ENCODE peak calls at places on chromosomes 13 and 19, in nine cellular contexts. One of them, this sample, is unnamed.

GRCh38 chr19:41309225-41310030 is 544 bp upstream of the CCDC97 start:
- DNase-seq in substantia nigra: no peak
- DNase-seq in ACHN: peak
- DNase-seq in RKO: no peak
- DNase-seq in activated T-helper 1 cell treated with Interleukin-2 at 50 U/mL for 16 hours: no peak
- DNase-seq in hippocampal formation: no peak
- DNase-seq in activated T-cell treated with anti-CD3 and anti-CD28 coated beads for 1 hour: no peak
- DNase-seq in AG08396: no peak
- DNase-seq in NCI-H345: no peak
- DNase-seq in this sample: peak

GRCh38 chr19:9139609-9140158 is 513 bp upstream of the ZNF317 start:
- DNase-seq in activated T-cell treated with anti-CD3 and anti-CD28 coated beads for 1 hour: no peak
- DNase-seq in activated T-helper 1 cell treated with Interleukin-2 at 50 U/mL for 16 hours: no peak
- DNase-seq in NCI-H345: no peak
- DNase-seq in RKO: peak
- DNase-seq in substantia nigra: no peak
- DNase-seq in ACHN: no peak
- DNase-seq in AG08396: no peak
- DNase-seq in hippocampal formation: no peak
- DNase-seq in this sample: no peak

GRCh38 chr19:54178581-54179261 is 5.8 kb upstream of the TMC4 start:
- DNase-seq in ACHN: peak
- DNase-seq in AG08396: no peak
- DNase-seq in activated T-helper 1 cell treated with Interleukin-2 at 50 U/mL for 16 hours: no peak
- DNase-seq in substantia nigra: no peak
- DNase-seq in hippocampal formation: no peak
- DNase-seq in activated T-cell treated with anti-CD3 and anti-CD28 coated beads for 1 hour: no peak
- DNase-seq in NCI-H345: peak
- DNase-seq in RKO: no peak
- DNase-seq in this sample: peak

GRCh38 chr19:3207466-3208242 is 16.8 kb upstream of the CELF5 start:
- DNase-seq in RKO: no peak
- DNase-seq in substantia nigra: no peak
- DNase-seq in hippocampal formation: no peak
- DNase-seq in activated T-cell treated with anti-CD3 and anti-CD28 coated beads for 1 hour: no peak
- DNase-seq in NCI-H345: no peak
- DNase-seq in activated T-helper 1 cell treated with Interleukin-2 at 50 U/mL for 16 hours: no peak
- DNase-seq in AG08396: no peak
- DNase-seq in ACHN: no peak
- DNase-seq in this sample: no peak

GRCh38 chr13:100266026-100266425 is 177.1 kb downstream of the PCCA start:
- DNase-seq in activated T-cell treated with anti-CD3 and anti-CD28 coated beads for 1 hour: no peak
- DNase-seq in NCI-H345: no peak
- DNase-seq in ACHN: no peak
- DNase-seq in AG08396: no peak
- DNase-seq in substantia nigra: no peak
- DNase-seq in activated T-helper 1 cell treated with Interleukin-2 at 50 U/mL for 16 hours: no peak
- DNase-seq in RKO: no peak
- DNase-seq in hippocampal formation: no peak
- DNase-seq in this sample: no peak

GRCh38 chr19:29084266-29084665 is 128.7 kb downstream of the UQCRFS1 start:
- DNase-seq in hippocampal formation: no peak
- DNase-seq in ACHN: peak
- DNase-seq in substantia nigra: no peak
- DNase-seq in NCI-H345: no peak
- DNase-seq in activated T-cell treated with anti-CD3 and anti-CD28 coated beads for 1 hour: no peak
- DNase-seq in AG08396: peak
- DNase-seq in activated T-helper 1 cell treated with Interleukin-2 at 50 U/mL for 16 hours: no peak
- DNase-seq in RKO: peak
- DNase-seq in this sample: peak

GRCh38 chr13:95056266-95056665 is 245.0 kb downstream of the ABCC4 start:
- DNase-seq in RKO: no peak
- DNase-seq in substantia nigra: no peak
- DNase-seq in NCI-H345: no peak
- DNase-seq in activated T-cell treated with anti-CD3 and anti-CD28 coated beads for 1 hour: no peak
- DNase-seq in ACHN: no peak
- DNase-seq in AG08396: no peak
- DNase-seq in hippocampal formation: no peak
- DNase-seq in activated T-helper 1 cell treated with Interleukin-2 at 50 U/mL for 16 hours: no peak
- DNase-seq in this sample: no peak

GRCh38 chr13:112686364-112686763 is 3.5 kb upstream of the ATP11A start:
- DNase-seq in activated T-helper 1 cell treated with Interleukin-2 at 50 U/mL for 16 hours: no peak
- DNase-seq in activated T-cell treated with anti-CD3 and anti-CD28 coated beads for 1 hour: no peak
- DNase-seq in AG08396: no peak
- DNase-seq in substantia nigra: no peak
- DNase-seq in RKO: no peak
- DNase-seq in hippocampal formation: no peak
- DNase-seq in ACHN: no peak
- DNase-seq in NCI-H345: no peak
- DNase-seq in this sample: no peak

GRCh38 chr19:7887408-7888144 is 734 bp upstream of the LRRC8E start:
- DNase-seq in NCI-H345: no peak
- DNase-seq in hippocampal formation: no peak
- DNase-seq in activated T-cell treated with anti-CD3 and anti-CD28 coated beads for 1 hour: no peak
- DNase-seq in ACHN: no peak
- DNase-seq in substantia nigra: no peak
- DNase-seq in RKO: no peak
- DNase-seq in AG08396: no peak
- DNase-seq in activated T-helper 1 cell treated with Interleukin-2 at 50 U/mL for 16 hours: no peak
- DNase-seq in this sample: no peak

GRCh38 chr19:32287811-32288227 is 57.6 kb upstream of the ZNF507 start:
- DNase-seq in activated T-helper 1 cell treated with Interleukin-2 at 50 U/mL for 16 hours: no peak
- DNase-seq in RKO: no peak
- DNase-seq in NCI-H345: peak
- DNase-seq in ACHN: peak
- DNase-seq in hippocampal formation: peak
- DNase-seq in activated T-cell treated with anti-CD3 and anti-CD28 coated beads for 1 hour: no peak
- DNase-seq in substantia nigra: peak
- DNase-seq in AG08396: peak
- DNase-seq in this sample: peak